ENCODE peak calls at places on chromosome 1, in four cellular contexts. A, Y, O and S are unnamed samples.

GRCh38 chr1:41408691-41409090 is 47.5 kb downstream of the FOXO6 start:
- ATAC-seq in A (peak), Y (no peak), O (no peak), S (no peak)

GRCh38 chr1:2213576-2214505 is 14.3 kb upstream of the SKI start:
- ATAC-seq in A (no peak), Y (no peak), O (peak), S (no peak)

GRCh38 chr1:84387480-84388163 is 10.7 kb upstream of the DNASE2B start:
- ATAC-seq in A (no peak), Y (peak), O (no peak), S (no peak)

GRCh38 chr1:225467193-225468020 is 39.6 kb upstream of the LBR start:
- ATAC-seq in A (peak), Y (peak), O (peak), S (no peak)

GRCh38 chr1:230254265-230254664 is 171.9 kb downstream of the PGBD5 start:
- ATAC-seq in A (no peak), Y (no peak), O (no peak), S (no peak)

GRCh38 chr1:7265771-7266371 is 480.6 kb downstream of the CAMTA1 start:
- ATAC-seq in A (no peak), Y (no peak), O (no peak), S (peak)

GRCh38 chr1:61198554-61198953 is 116.2 kb downstream of the NFIA start:
- ATAC-seq in A (no peak), Y (no peak), O (peak), S (no peak)

GRCh38 chr1:205481279-205481617 is 23.2 kb upstream of the CDK18 start:
- ATAC-seq in A (peak), Y (no peak), O (no peak), S (no peak)

GRCh38 chr1:45610589-45611226 is 13.1 kb downstream of the CCDC17 start:
- ATAC-seq in A (peak), Y (no peak), O (no peak), S (no peak)